ENCODE peak calls at places on chromosomes 7 and 10, in nine cellular contexts. S is hepatocyte, J is GM23248, X is fibroblast of lung, V is neuronal stem cell, L is H9, A is PC-9, D is mammary epithelial cell, E is PC-3. G is an unnamed sample. For H3K27me3, the result is how much of the 10 kb centered on the place peaks cover.

GRCh38 chr10:58995058-58995596 is 181.3 kb upstream of the PHYHIPL start:
- DNase-seq in V (no peak), L (no peak), D (no peak), S (no peak), A (no peak), X (no peak), J (no peak), E (no peak), G (no peak)

GRCh38 chr7:27110163-27110976 is 7.9 kb upstream of the HOXA2 start:
- DNase-seq in J (no peak), L (peak), S (peak), X (peak), V (no peak), D (peak), A (no peak), E (peak), G (peak)

GRCh38 chr10:114990991-114991390 is 53.0 kb downstream of the TRUB1 start:
- DNase-seq in S (no peak), A (no peak), J (no peak), E (no peak), X (no peak), V (no peak), L (no peak), D (no peak), G (no peak)

GRCh38 chr7:95470452-95470851 is 15.3 kb upstream of the ASB4 start:
- DNase-seq in S (peak), X (peak), L (no peak), E (peak), A (no peak), D (peak), V (no peak), J (peak), G (no peak)

GRCh38 chr7:35549781-35550180 is 145.2 kb downstream of the HERPUD2 start:
- DNase-seq in D (no peak), S (no peak), L (no peak), E (no peak), A (no peak), J (no peak), V (no peak), X (no peak), G (no peak)

GRCh38 chr7:96177353-96177752 is 144.5 kb downstream of the SLC25A13 start:
- DNase-seq in L (no peak), S (no peak), D (no peak), V (no peak), X (no peak), A (no peak), J (no peak), E (no peak), G (no peak)

GRCh38 chr10:74418285-74418872 is 267.4 kb downstream of the ADK start:
- DNase-seq in S (peak), L (no peak), A (no peak), D (no peak), V (peak), J (no peak), E (no peak), X (peak), G (no peak)

GRCh38 chr7:76048668-76048988 is 722 bp downstream of the MDH2 start:
- DNase-seq in E (peak), X (no peak), A (no peak), L (peak), S (peak), J (no peak), D (no peak), V (no peak), G (no peak)

GRCh38 chr7:14734839-14735321 is 167.7 kb downstream of the DGKB start:
- DNase-seq in D (no peak), V (peak), A (no peak), S (peak), E (peak), J (no peak), X (no peak), L (peak), G (peak)

GRCh38 chr7:30924624-30925023 is 13.0 kb downstream of the AQP1 start:
- DNase-seq in A (no peak), D (no peak), S (no peak), J (no peak), E (no peak), V (no peak), L (peak), X (no peak), G (peak)

GRCh38 chr7:74430961-74431466 is 22.7 kb upstream of the GTF2IRD1 start:
- DNase-seq in V (no peak), L (peak), A (no peak), S (no peak), X (no peak), D (no peak), J (no peak), E (no peak), G (peak)

GRCh38 chr10:119693262-119693957 is 32.4 kb upstream of the INPP5F start:
- DNase-seq in L (no peak), J (no peak), A (no peak), E (no peak), D (no peak), S (no peak), V (no peak), X (no peak), G (no peak)

GRCh38 chr7:116211913-116212596 is 1.7 kb downstream of the TES start:
- DNase-seq in V (no peak), E (no peak), X (peak), S (no peak), L (no peak), J (peak), D (no peak), A (no peak), G (no peak)

GRCh38 chr7:102326156-102326914 is 29.9 kb downstream of the SPDYE6 start:
- DNase-seq in X (no peak), A (no peak), S (no peak), E (no peak), J (no peak), D (no peak), V (no peak), L (no peak), G (no peak)

GRCh38 chr7:132475669-132476116 is 100.6 kb downstream of the PLXNA4 start:
- DNase-seq in X (no peak), A (no peak), S (no peak), L (peak), E (no peak), V (peak), D (no peak), J (no peak), G (no peak)

GRCh38 chr7:95012001-95012400 is 104.6 kb downstream of the PPP1R9A start:
- DNase-seq in V (no peak), A (no peak), J (peak), D (no peak), L (no peak), X (no peak), S (no peak), E (peak), G (no peak)

GRCh38 chr7:13279854-13280435 is 592.5 kb downstream of the ARL4A start:
- DNase-seq in L (no peak), A (no peak), X (peak), S (peak), V (no peak), D (no peak), E (peak), J (peak), G (no peak)

GRCh38 chr7:100483728-100484635 is at the start of gene NYAP1:
- DNase-seq in L (peak), J (no peak), D (no peak), S (peak), E (peak), V (peak), X (peak), A (no peak), G (peak)

GRCh38 chr10:103915794-103916193 is 2.2 kb downstream of the STN1 start:
- DNase-seq in S (no peak), L (no peak), J (no peak), X (no peak), V (no peak), A (no peak), E (peak), D (no peak), G (no peak)

GRCh38 chr10:3053145-3053544 is 14.2 kb upstream of the PFKP start:
- DNase-seq in X (no peak), J (no peak), S (no peak), A (no peak), V (no peak), E (no peak), D (no peak), L (no peak), G (no peak)

GRCh38 chr10:61786728-61787127 is 114.8 kb upstream of the ARID5B start:
- DNase-seq in V (no peak), X (peak), S (no peak), E (peak), A (peak), D (peak), J (peak), L (no peak), G (peak)

GRCh38 chr10:16381083-16381482 is 55.7 kb upstream of the PTER start:
- DNase-seq in A (peak), E (peak), L (no peak), D (peak), X (no peak), S (peak), J (no peak), V (no peak), G (no peak)

GRCh38 chr10:88996927-88997326 is 6.3 kb downstream of the FAS start:
- DNase-seq in L (no peak), E (no peak), V (no peak), S (no peak), D (no peak), X (no peak), J (no peak), A (no peak), G (no peak)

GRCh38 chr10:133089461-133089800 is 1.7 kb downstream of the ADGRA1 start:
- DNase-seq in A (no peak), J (no peak), V (no peak), X (no peak), D (no peak), E (no peak), L (no peak), S (no peak), G (no peak)

GRCh38 chr10:133088524-133089460 is 1.1 kb downstream of the ADGRA1 start:
- DNase-seq in X (no peak), E (no peak), J (no peak), A (no peak), L (no peak), D (no peak), V (no peak), S (no peak), G (no peak)

GRCh38 chr10:133087045-133087678 is 562 bp upstream of the ADGRA1 start:
- DNase-seq in J (no peak), E (no peak), A (no peak), S (no peak), V (no peak), X (no peak), D (no peak), L (no peak), G (no peak)

GRCh38 chr10:133086247-133086646 is 1.5 kb upstream of the ADGRA1 start:
- DNase-seq in A (no peak), J (no peak), E (no peak), X (no peak), D (no peak), S (no peak), V (no peak), L (no peak), G (no peak)

DNA sequence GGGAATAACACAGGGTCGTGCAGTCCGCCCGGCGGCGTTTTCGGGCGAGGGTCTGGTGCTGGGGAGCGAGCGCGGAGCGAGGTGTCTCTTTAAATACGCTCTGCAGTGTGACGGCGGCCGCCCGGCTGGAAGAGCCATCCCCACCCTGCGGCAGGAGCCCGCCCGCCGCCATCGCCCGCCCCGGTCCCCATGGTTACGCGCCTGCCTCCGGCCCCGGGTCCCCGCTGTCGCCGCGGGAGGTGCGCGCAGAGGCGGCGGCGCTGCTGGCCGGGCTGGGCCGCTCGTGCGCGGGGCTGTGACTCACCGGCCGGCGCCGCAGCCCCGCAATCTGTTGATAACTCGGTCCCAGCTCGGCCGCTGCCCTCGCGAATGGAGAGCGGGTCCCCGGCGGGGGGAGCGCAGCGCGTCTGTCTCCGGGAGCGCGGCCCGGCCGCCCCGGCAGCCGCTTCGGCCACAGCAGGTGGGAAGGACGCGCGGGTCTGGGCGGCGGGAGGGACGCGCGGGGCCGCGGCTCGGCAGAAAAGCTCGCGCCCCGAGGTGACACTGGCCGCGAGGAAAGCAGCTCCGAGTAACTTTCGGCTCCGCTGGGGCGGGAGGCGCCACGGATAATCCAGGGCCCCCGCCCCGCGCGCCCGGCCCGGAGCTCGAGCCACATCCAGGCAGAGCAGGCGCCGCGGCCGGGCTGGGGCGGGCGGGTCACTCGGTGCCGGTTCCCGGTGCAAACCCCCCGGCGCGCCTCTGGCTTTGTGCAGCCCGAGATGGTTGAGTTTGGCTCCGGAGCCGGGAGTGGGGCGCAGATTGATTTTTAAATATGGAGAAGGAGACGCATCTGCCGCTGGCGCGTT is at the start of gene ADGRA1:
- DNase-seq in S (peak), D (no peak), J (peak), V (peak), L (peak), A (no peak), X (no peak), E (no peak), G (no peak)
- H3K27me3 ChIP-seq in S (half or more), D (under half), J (half or more), V (half or more), L (under half), A (under half), X (under half), E (half or more), G (under half)

DNA sequence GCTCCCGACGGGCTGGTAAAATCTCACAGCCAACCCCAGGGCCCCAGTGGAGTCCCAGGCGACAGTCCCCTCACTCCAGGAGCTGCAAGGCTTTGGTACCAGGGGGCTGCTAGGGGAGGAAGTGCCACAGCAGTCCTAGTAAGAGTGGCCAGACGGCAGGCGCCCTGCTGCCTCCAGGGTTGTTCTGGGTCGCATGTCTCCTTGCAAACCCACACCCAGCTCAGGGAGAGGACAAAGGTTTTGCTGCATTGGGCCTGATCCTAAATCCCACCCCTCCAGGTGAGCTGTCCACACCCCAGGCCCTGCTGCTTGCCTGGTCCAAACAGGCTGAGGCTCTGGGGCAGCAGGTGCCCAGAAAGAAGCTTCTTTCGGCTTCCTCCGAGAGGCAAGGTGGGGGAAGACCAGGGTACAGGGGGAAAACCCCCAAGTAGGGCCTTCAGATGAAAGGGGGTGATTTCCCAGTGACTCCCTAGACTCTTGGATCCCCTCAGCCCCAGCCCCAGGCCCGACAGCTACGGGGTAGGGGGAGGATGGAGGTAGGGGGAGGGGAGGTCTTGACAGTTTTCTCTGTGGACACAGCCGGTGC is 4.2 kb upstream of the KCP start:
- DNase-seq in L (peak), E (no peak), V (no peak), A (no peak), D (no peak), S (no peak), X (no peak), J (no peak), G (peak)
- H3K4me2 ChIP-seq in L (peak), E (no peak), V (no peak), A (no peak), D (no peak), S (peak), X (no peak), J (no peak), G (no peak)

DNA sequence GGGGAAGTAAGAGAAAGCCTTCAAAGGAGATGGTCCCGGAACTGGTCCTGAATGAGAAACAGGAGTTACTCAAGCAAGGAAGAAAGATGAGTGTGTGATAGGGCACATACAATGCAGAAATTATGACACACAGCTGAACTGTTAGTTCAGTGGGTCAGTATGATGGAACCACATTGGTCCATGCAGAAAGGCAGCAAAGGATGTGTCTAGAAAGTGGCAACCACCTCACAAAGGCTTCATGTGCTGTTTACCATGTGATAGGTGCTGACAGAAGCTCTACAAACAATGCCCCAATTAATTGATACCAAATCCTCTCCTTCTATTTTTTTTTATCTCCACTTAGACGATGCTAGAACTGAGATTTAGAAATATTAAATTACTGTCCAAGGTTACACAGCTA is 258.3 kb downstream of the RELN start:
- DNase-seq in J (no peak), S (no peak), L (no peak), V (no peak), X (no peak), D (no peak), E (no peak), A (no peak), G (no peak)
- H3K27me3 ChIP-seq in J (under half), S (under half), L (under half), V (under half), X (under half), D (under half), E (under half), A (under half), G (under half)

GRCh38 chr10:101138788-101139420 is 7.8 kb downstream of the TLX1 start:
- DNase-seq in E (no peak), V (no peak), D (no peak), J (no peak), X (no peak), A (no peak), L (no peak), S (no peak), G (no peak)
- H3K4me2 ChIP-seq in E (no peak), V (no peak), D (no peak), J (no peak), X (no peak), A (no peak), L (no peak), S (no peak), G (no peak)

G was measured in osteoblast.